ENCODE peak calls at places on chromosomes 1 and 21, in seven cellular contexts. V is cardiac fibroblast, U is left lung, P is BJ, A is AG09309, I is osteoblast, N is neural crest cell. J is an unnamed sample.

GRCh38 chr21:20004353-20004752 is 993.9 kb upstream of the NCAM2 start:
- DNase-seq in V (no peak), U (no peak), P (no peak), A (no peak), I (no peak), N (no peak), J (no peak)

GRCh38 chr1:225724251-225724650 is 53.4 kb upstream of the SRP9 start:
- DNase-seq in V (no peak), U (no peak), P (no peak), A (no peak), I (no peak), N (no peak), J (no peak)

GRCh38 chr21:46426313-46427046 is 32.2 kb upstream of the DIP2A start:
- DNase-seq in V (no peak), U (no peak), P (no peak), A (no peak), I (peak; percentile 60), N (no peak), J (no peak)

GRCh38 chr1:232655041-232655745 is 25.3 kb upstream of the SIPA1L2 start:
- DNase-seq in V (no peak), U (no peak), P (no peak), A (no peak), I (no peak), N (no peak), J (no peak)

GRCh38 chr1:94926365-94926914 is 470 bp downstream of the CNN3 start:
- DNase-seq in V (peak; percentile 61), U (peak; percentile 82), P (no peak), A (no peak), I (peak; percentile 90), N (peak; percentile 62), J (peak; percentile 82)

GRCh38 chr1:44803312-44804095 is 3.3 kb downstream of the PLK3 start:
- DNase-seq in V (no peak), U (peak; percentile 51), P (no peak), A (no peak), I (peak; percentile 60), N (no peak), J (peak; percentile 58)

GRCh38 chr1:93578911-93579825 is 102.5 kb downstream of the BCAR3 start:
- DNase-seq in V (no peak), U (no peak), P (no peak), A (no peak), I (no peak), N (no peak), J (no peak)

GRCh38 chr1:196678510-196678884 is 26.7 kb downstream of the CFH start:
- DNase-seq in V (peak; percentile 79), U (no peak), P (no peak), A (no peak), I (no peak), N (no peak), J (no peak)

GRCh38 chr1:174118726-174119125 is 40.6 kb upstream of the RABGAP1L start:
- DNase-seq in V (no peak), U (no peak), P (no peak), A (no peak), I (no peak), N (no peak), J (no peak)

GRCh38 chr1:174116042-174116441 is 43.3 kb upstream of the RABGAP1L start:
- DNase-seq in V (peak; percentile 57), U (no peak), P (no peak), A (no peak), I (no peak), N (no peak), J (no peak)

GRCh38 chr1:174114106-174114505 is 45.2 kb upstream of the RABGAP1L start:
- DNase-seq in V (no peak), U (no peak), P (no peak), A (no peak), I (no peak), N (no peak), J (no peak)

GRCh38 chr1:174112489-174113162 is 46.7 kb upstream of the RABGAP1L start:
- DNase-seq in V (no peak), U (no peak), P (no peak), A (no peak), I (no peak), N (no peak), J (no peak)

DNA sequence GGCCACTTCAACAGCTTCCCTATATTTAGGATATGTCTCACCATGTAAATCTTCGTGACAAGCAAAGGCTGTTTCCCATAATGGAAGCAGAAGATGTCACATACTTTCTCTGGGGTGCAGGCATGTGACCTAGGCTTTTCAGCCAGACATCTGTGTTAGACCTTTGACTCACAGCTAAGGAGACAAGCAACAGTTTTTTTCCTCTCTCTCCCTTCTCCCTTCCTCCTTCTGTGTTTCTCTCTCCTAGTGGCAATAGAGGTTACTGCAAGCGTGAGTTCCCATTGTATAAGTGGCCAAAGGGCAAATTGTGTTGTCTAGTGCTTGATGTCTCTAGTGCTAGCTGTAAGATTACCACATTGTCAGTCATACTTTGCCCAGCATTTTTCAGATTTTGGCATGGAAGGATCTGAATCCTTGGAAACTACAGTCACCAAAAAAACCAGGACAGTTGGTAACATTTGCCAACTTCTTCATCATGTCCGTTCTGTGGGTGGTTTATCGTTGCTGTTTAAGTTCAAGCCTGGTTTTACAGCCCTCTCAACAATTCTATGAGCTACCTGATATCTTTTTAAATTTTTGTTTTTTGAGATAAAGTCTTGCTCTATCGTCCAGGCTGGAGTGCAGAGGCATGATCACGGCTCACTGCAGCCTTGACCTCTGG is 44.4 kb upstream of the RABGAP1L start:
- DNase-seq in V (peak; percentile 79), U (no peak), P (no peak), A (no peak), I (no peak), N (peak; percentile 31), J (no peak)
- TF ChIP-seq CTCF in V (peak; percentile 85), U (peak; percentile 58), P (peak; percentile 79), A (peak; percentile 72), I (peak; percentile 65), N (peak; percentile 77), J (peak; percentile 64)

GRCh38 chr1:86687595-86687994 is 16.8 kb upstream of the SH3GLB1 start:
- DNase-seq in V (peak; percentile 40), U (no peak), P (no peak), A (no peak), I (peak; percentile 52), N (no peak), J (no peak)
- TF ChIP-seq CTCF in V (no peak), U (no peak), P (no peak), A (no peak), I (peak; percentile 28), N (peak; percentile 54), J (peak; percentile 27)

GRCh38 chr1:14570514-14570913 is 28.0 kb upstream of the KAZN start:
- DNase-seq in V (no peak), U (no peak), P (no peak), A (no peak), I (no peak), N (no peak), J (no peak)

GRCh38 chr1:14572861-14573260 is 25.6 kb upstream of the KAZN start:
- DNase-seq in V (no peak), U (no peak), P (no peak), A (no peak), I (no peak), N (no peak), J (no peak)

GRCh38 chr1:14576155-14576554 is 22.3 kb upstream of the KAZN start:
- DNase-seq in V (no peak), U (no peak), P (no peak), A (no peak), I (no peak), N (no peak), J (no peak)

GRCh38 chr1:14568716-14569115 is 29.8 kb upstream of the KAZN start:
- DNase-seq in V (no peak), U (no peak), P (no peak), A (no peak), I (no peak), N (no peak), J (no peak)

DNA sequence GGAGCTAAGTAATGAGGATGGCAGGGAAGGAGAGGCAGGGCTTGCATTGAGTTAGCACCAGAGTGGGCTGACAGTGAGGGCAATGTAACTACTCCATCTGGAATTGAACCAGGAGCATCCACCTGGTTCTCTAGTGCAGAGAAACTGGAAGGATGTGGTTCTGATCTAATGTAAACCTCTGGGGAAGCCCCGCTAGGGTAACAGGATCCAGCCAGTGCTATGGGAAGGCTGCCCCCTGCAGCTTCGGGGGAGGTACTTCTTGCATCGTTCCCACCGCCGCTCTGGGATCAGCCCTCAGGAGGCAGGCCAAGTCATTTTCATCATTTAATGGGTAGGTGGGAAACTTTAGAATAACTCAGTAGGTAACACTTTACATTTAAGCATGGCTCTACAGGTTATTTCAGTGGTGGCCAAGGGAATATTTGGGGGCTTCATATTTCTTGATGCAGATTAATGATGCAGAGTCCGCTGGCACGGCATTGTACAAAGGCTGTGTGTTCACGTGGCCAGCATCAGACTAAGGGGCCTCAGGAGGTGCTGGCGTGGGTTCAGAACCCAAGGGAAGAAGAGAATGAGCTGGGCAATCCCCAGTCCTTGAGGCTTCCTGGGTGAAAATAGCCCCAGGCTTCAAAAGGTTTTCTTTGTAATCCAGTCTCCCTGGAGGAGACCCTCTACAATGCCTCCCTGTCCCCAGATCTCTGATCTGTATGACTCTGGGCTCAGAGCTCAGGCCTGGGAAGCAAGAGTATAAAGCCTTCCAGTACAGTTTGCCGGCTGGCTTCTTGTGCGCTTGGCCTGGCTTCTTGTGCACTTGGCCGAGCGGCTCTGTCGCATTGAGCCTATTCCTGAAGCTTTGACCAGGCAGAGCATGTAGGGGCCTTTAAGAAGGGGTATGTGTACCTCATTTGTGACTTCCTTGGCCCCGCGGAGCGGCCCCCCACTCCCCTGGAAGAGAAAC is 26.4 kb upstream of the KAZN start:
- DNase-seq in V (no peak), U (no peak), P (no peak), A (no peak), I (no peak), N (peak; percentile 13), J (no peak)
- TF ChIP-seq CTCF in V (no peak), U (no peak), P (no peak), A (peak; percentile 9), I (peak; percentile 15), N (peak; percentile 56), J (peak; percentile 17)

GRCh38 chr1:54942976-54943375 is 37.5 kb upstream of the TMEM61 start:
- DNase-seq in V (no peak), U (no peak), P (no peak), A (no peak), I (no peak), N (no peak), J (no peak)

GRCh38 chr1:54947540-54947939 is 32.9 kb upstream of the TMEM61 start:
- DNase-seq in V (no peak), U (no peak), P (no peak), A (no peak), I (no peak), N (no peak), J (no peak)

GRCh38 chr1:54949971-54950360 is 30.5 kb upstream of the TMEM61 start:
- DNase-seq in V (peak; percentile 45), U (no peak), P (no peak), A (no peak), I (no peak), N (no peak), J (no peak)

GRCh38 chr1:54944610-54945392 is 35.6 kb upstream of the TMEM61 start:
- DNase-seq in V (peak; percentile 92), U (peak; percentile 70), P (peak; percentile 34), A (peak; percentile 60), I (peak; percentile 87), N (peak; percentile 61), J (peak; percentile 75)

DNA sequence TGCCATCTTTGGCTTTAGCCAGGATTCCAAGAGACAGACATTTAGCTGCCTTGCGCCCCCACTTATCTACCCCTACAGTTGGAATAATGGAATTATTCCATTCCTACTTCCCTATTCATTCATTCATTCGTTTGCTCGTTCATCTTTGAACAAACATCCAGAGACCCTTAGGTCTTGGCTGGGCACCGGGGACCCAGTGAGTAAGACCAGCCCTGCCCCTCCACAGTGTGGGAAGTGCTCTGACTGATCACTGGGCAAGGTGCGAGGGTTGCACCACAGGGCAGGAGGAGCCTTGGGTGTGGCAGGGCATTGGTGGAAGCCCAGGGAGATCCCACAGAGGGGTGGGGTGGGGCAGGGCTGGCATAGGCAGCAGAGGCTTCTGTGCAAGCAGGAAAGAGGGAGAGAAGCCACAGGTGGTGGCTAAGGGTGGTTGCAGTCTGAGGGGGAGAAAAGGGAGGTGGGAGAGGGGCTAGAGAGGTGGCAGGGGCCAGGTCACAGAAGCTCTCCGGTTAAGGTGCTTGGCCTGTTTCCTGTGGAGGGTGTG is 35.0 kb upstream of the TMEM61 start:
- DNase-seq in V (no peak), U (peak; percentile 76), P (no peak), A (no peak), I (no peak), N (no peak), J (peak; percentile 70)
- TF ChIP-seq CTCF in V (no peak), U (no peak), P (no peak), A (no peak), I (no peak), N (peak; percentile 8), J (no peak)

J was measured in upper lobe of right lung.